ENCODE peak calls at places on chromosomes 4 and X, in six cellular contexts. One of them, this sample, is unnamed.

GRCh38 chr4:74117024-74117534 is 18.1 kb upstream of the CXCL2 start:
- DNase-seq in A673: no peak
- DNase-seq in MM.1S: no peak
- DNase-seq in body of pancreas: peak
- DNase-seq in breast epithelium: peak
- DNase-seq in ovary: peak
- DNase-seq in this sample: peak

GRCh38 chrX:38233891-38234807 is 13.5 kb upstream of the SRPX start:
- DNase-seq in A673: no peak
- DNase-seq in MM.1S: no peak
- DNase-seq in body of pancreas: no peak
- DNase-seq in breast epithelium: no peak
- DNase-seq in ovary: no peak
- DNase-seq in this sample: no peak

GRCh38 chr4:88217169-88217568 is 58.7 kb upstream of the ABCG2 start:
- DNase-seq in A673: no peak
- DNase-seq in MM.1S: no peak
- DNase-seq in body of pancreas: no peak
- DNase-seq in breast epithelium: no peak
- DNase-seq in ovary: no peak
- DNase-seq in this sample: no peak

GRCh38 chrX:30060718-30061117 is 154.6 kb upstream of the MAGEB2 start:
- DNase-seq in A673: peak
- DNase-seq in MM.1S: no peak
- DNase-seq in body of pancreas: no peak
- DNase-seq in breast epithelium: no peak
- DNase-seq in ovary: no peak
- DNase-seq in this sample: no peak

GRCh38 chrX:63513825-63514574 is 162.9 kb upstream of the SPIN4 start:
- DNase-seq in A673: no peak
- DNase-seq in MM.1S: no peak
- DNase-seq in body of pancreas: peak
- DNase-seq in breast epithelium: no peak
- DNase-seq in ovary: no peak
- DNase-seq in this sample: no peak

GRCh38 chr4:57764840-57765239 is 654.7 kb upstream of the IGFBP7 start:
- DNase-seq in A673: no peak
- DNase-seq in MM.1S: no peak
- DNase-seq in body of pancreas: no peak
- DNase-seq in breast epithelium: no peak
- DNase-seq in ovary: no peak
- DNase-seq in this sample: no peak

GRCh38 chr4:21013501-21013900 is 313.2 kb downstream of the PACRGL start:
- DNase-seq in A673: no peak
- DNase-seq in MM.1S: no peak
- DNase-seq in body of pancreas: no peak
- DNase-seq in breast epithelium: no peak
- DNase-seq in ovary: no peak
- DNase-seq in this sample: no peak

GRCh38 chrX:66045894-66046293 is 6.0 kb upstream of the VSIG4 start:
- DNase-seq in A673: no peak
- DNase-seq in MM.1S: no peak
- DNase-seq in body of pancreas: no peak
- DNase-seq in breast epithelium: no peak
- DNase-seq in ovary: no peak
- DNase-seq in this sample: no peak

GRCh38 chrX:148382983-148383382 is 117.4 kb upstream of the AFF2 start:
- DNase-seq in A673: no peak
- DNase-seq in MM.1S: no peak
- DNase-seq in body of pancreas: no peak
- DNase-seq in breast epithelium: no peak
- DNase-seq in ovary: no peak
- DNase-seq in this sample: no peak

GRCh38 chrX:1392376-1393130 is 640 bp upstream of the SLC25A6 start:
- DNase-seq in A673: peak
- DNase-seq in MM.1S: peak
- DNase-seq in body of pancreas: peak
- DNase-seq in breast epithelium: peak
- DNase-seq in ovary: no peak
- DNase-seq in this sample: peak

GRCh38 chr4:40308528-40309122 is 26.5 kb upstream of the CHRNA9 start:
- DNase-seq in A673: no peak
- DNase-seq in MM.1S: no peak
- DNase-seq in body of pancreas: no peak
- DNase-seq in breast epithelium: no peak
- DNase-seq in ovary: no peak
- DNase-seq in this sample: no peak

GRCh38 chr4:124276461-124276860 is 436.1 kb downstream of the ANKRD50 start:
- DNase-seq in A673: no peak
- DNase-seq in MM.1S: no peak
- DNase-seq in body of pancreas: no peak
- DNase-seq in breast epithelium: no peak
- DNase-seq in ovary: no peak
- DNase-seq in this sample: no peak

GRCh38 chr4:37486134-37486533 is 200.0 kb downstream of the RELL1 start:
- DNase-seq in A673: no peak
- DNase-seq in MM.1S: no peak
- DNase-seq in body of pancreas: no peak
- DNase-seq in breast epithelium: no peak
- DNase-seq in ovary: no peak
- DNase-seq in this sample: no peak

GRCh38 chr4:47209833-47210232 is 178.5 kb downstream of the GABRB1 start:
- DNase-seq in A673: no peak
- DNase-seq in MM.1S: no peak
- DNase-seq in body of pancreas: no peak
- DNase-seq in breast epithelium: no peak
- DNase-seq in ovary: no peak
- DNase-seq in this sample: no peak

GRCh38 chrX:115690554-115691216 is 129.7 kb downstream of the PLS3 start:
- DNase-seq in A673: peak
- DNase-seq in MM.1S: peak
- DNase-seq in body of pancreas: peak
- DNase-seq in breast epithelium: no peak
- DNase-seq in ovary: peak
- DNase-seq in this sample: peak

GRCh38 chr4:27278615-27279014 is 418.0 kb downstream of the STIM2 start:
- DNase-seq in A673: peak
- DNase-seq in MM.1S: peak
- DNase-seq in body of pancreas: peak
- DNase-seq in breast epithelium: no peak
- DNase-seq in ovary: no peak
- DNase-seq in this sample: no peak

GRCh38 chrX:7146703-7147430 is 645 bp upstream of the STS start:
- DNase-seq in A673: no peak
- DNase-seq in MM.1S: peak
- DNase-seq in body of pancreas: peak
- DNase-seq in breast epithelium: no peak
- DNase-seq in ovary: no peak
- DNase-seq in this sample: peak

GRCh38 chr4:7769936-7770674 is 169.6 kb downstream of the AFAP1 start:
- DNase-seq in A673: peak
- DNase-seq in MM.1S: no peak
- DNase-seq in body of pancreas: no peak
- DNase-seq in breast epithelium: peak
- DNase-seq in ovary: no peak
- DNase-seq in this sample: no peak

GRCh38 chrX:27728291-27728690 is 79.5 kb upstream of the MAGEB10 start:
- DNase-seq in A673: no peak
- DNase-seq in MM.1S: no peak
- DNase-seq in body of pancreas: no peak
- DNase-seq in breast epithelium: no peak
- DNase-seq in ovary: no peak
- DNase-seq in this sample: no peak

GRCh38 chr4:107380836-107381438 is 339.1 kb downstream of the PAPSS1 start:
- DNase-seq in A673: peak
- DNase-seq in MM.1S: no peak
- DNase-seq in body of pancreas: no peak
- DNase-seq in breast epithelium: no peak
- DNase-seq in ovary: no peak
- DNase-seq in this sample: no peak

GRCh38 chr4:134865675-134866074 is 664.1 kb upstream of the PABPC4L start:
- DNase-seq in A673: no peak
- DNase-seq in MM.1S: no peak
- DNase-seq in body of pancreas: no peak
- DNase-seq in breast epithelium: no peak
- DNase-seq in ovary: no peak
- DNase-seq in this sample: no peak

GRCh38 chrX:39196192-39197102 is 395.2 kb downstream of the MID1IP1 start:
- DNase-seq in A673: peak
- DNase-seq in MM.1S: peak
- DNase-seq in body of pancreas: peak
- DNase-seq in breast epithelium: no peak
- DNase-seq in ovary: no peak
- DNase-seq in this sample: peak

GRCh38 chr4:121771869-121772268 is 6.9 kb upstream of the SMIM43 start:
- DNase-seq in A673: no peak
- DNase-seq in MM.1S: no peak
- DNase-seq in body of pancreas: no peak
- DNase-seq in breast epithelium: no peak
- DNase-seq in ovary: no peak
- DNase-seq in this sample: no peak

GRCh38 chr4:121764702-121765367 is at the start of gene SMIM43:
- DNase-seq in A673: peak
- DNase-seq in MM.1S: no peak
- DNase-seq in body of pancreas: no peak
- DNase-seq in breast epithelium: no peak
- DNase-seq in ovary: peak
- DNase-seq in this sample: no peak

GRCh38 chr4:121765941-121766538 is 1.1 kb upstream of the SMIM43 start:
- DNase-seq in A673: no peak
- DNase-seq in MM.1S: no peak
- DNase-seq in body of pancreas: no peak
- DNase-seq in breast epithelium: no peak
- DNase-seq in ovary: no peak
- DNase-seq in this sample: no peak

GRCh38 chr4:121765368-121765705 is 373 bp upstream of the SMIM43 start:
- DNase-seq in A673: no peak
- DNase-seq in MM.1S: no peak
- DNase-seq in body of pancreas: no peak
- DNase-seq in breast epithelium: no peak
- DNase-seq in ovary: no peak
- DNase-seq in this sample: no peak

GRCh38 chr4:121769341-121769740 is 4.4 kb upstream of the SMIM43 start:
- DNase-seq in A673: no peak
- DNase-seq in MM.1S: no peak
- DNase-seq in body of pancreas: no peak
- DNase-seq in breast epithelium: no peak
- DNase-seq in ovary: no peak
- DNase-seq in this sample: no peak
- H3K27ac ChIP-seq in A673: no peak
- H3K27ac ChIP-seq in MM.1S: no peak
- H3K27ac ChIP-seq in body of pancreas: no peak
- H3K27ac ChIP-seq in breast epithelium: no peak
- H3K27ac ChIP-seq in ovary: no peak
- H3K27ac ChIP-seq in this sample: no peak

DNA sequence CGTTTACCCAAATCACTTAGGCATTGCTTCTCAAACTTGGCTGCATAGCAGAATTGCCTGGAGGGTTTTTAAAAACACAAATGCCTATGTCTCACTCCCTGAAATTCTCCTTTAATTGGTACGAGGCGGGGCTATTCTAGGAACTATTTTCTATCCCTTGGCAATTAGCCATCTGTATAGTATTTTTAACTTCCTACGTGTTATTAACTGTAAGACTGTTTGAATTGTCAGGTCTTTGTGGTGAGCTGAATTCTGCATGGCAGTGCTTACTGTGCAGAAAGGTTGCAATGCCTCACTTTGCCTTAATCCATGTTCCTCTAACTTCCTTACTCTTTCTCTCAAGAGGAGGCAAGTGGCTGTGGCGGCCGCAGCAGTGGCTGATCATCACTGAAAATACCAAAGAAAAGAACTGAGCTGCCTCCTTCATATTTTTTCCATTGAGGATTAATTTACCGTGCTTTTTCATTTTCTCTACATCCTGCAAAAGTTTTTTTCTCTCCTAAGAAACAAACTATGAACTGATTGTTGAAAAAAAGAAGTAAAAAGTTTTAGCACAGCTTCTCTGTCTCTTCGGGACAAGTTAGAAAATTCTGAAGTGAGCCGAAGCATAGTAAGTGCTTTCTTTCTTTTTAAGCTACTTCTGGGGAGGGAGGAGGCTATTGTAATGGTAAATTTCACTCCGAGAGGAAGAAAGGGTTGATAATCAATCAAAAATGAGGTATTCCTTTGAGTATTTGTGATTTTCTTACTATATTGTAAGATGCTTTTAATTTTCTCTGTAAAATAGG is at the start of gene SHROOM3:
- DNase-seq in A673: peak
- DNase-seq in MM.1S: peak
- DNase-seq in body of pancreas: no peak
- DNase-seq in breast epithelium: no peak
- DNase-seq in ovary: no peak
- DNase-seq in this sample: no peak
- H3K27ac ChIP-seq in A673: peak
- H3K27ac ChIP-seq in MM.1S: peak
- H3K27ac ChIP-seq in body of pancreas: no peak
- H3K27ac ChIP-seq in breast epithelium: peak
- H3K27ac ChIP-seq in ovary: no peak
- H3K27ac ChIP-seq in this sample: peak

DNA sequence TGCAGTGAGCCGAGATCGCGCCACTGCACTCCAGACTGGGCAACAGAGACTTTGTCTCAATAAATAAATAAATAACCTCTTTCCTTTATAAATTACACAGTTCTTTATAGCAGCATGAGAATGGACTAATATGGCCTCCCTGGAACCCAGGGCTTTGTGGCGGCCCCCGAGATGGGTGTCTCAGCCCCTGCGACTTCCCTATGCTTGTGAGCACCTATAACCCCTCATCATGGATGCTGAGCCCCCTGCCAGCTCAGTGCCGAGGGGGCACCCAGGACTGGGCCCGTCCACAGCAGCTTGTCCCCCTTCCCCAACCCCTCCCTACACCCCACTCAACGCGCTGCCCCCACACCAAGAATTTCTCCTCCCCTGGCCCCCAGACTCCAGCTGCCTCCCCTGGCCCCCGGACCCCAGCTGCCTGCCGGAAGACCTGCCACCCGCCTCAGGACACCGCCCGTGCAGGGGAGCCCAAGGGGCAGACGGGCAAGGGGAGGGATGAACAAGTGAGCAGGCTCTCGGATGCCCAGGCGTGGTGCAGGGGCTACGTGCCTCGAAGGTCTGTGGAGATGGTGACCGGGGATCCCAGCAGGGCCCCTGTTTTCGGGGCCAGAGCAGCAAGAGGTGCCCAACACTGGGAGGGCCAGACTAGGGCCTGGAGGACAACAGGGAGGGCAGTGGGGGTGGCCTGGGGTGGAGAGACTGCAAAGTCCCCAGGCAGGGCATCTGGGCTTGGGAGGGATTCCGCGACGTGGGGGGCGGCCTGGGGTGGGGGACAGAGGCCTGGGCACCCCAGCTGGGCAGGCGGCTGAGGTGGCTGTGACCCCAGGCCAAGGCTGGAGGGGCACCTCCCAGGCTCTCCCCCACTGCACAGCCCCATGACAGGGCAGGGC is 74.0 kb downstream of the FAM53A start:
- DNase-seq in A673: no peak
- DNase-seq in MM.1S: no peak
- DNase-seq in body of pancreas: no peak
- DNase-seq in breast epithelium: no peak
- DNase-seq in ovary: no peak
- DNase-seq in this sample: no peak
- H3K27ac ChIP-seq in A673: no peak
- H3K27ac ChIP-seq in MM.1S: no peak
- H3K27ac ChIP-seq in body of pancreas: no peak
- H3K27ac ChIP-seq in breast epithelium: no peak
- H3K27ac ChIP-seq in ovary: no peak
- H3K27ac ChIP-seq in this sample: no peak

GRCh38 chr4:152590179-152591031 is 54.5 kb upstream of the FBXW7 start:
- DNase-seq in A673: peak
- DNase-seq in MM.1S: no peak
- DNase-seq in body of pancreas: no peak
- DNase-seq in breast epithelium: no peak
- DNase-seq in ovary: no peak
- DNase-seq in this sample: no peak
- H3K27ac ChIP-seq in A673: no peak
- H3K27ac ChIP-seq in MM.1S: no peak
- H3K27ac ChIP-seq in body of pancreas: no peak
- H3K27ac ChIP-seq in breast epithelium: peak
- H3K27ac ChIP-seq in ovary: no peak
- H3K27ac ChIP-seq in this sample: no peak